ENCODE peak calls at places on chromosomes 2 and 18, in five cellular contexts. J is IMR-90, S is mesenchymal stem cell, O is DND-41, X is A549. K is an unnamed sample.

GRCh38 chr18:49521251-49521650 is 34.2 kb upstream of the C18orf32 start:
- DNase-seq in J (no peak), S (no peak), O (no peak), X (no peak), K (peak; percentile 11)

GRCh38 chr2:15701326-15701907 is 109.7 kb downstream of the DDX1 start:
- DNase-seq in J (no peak), S (no peak), O (no peak), X (no peak), K (no peak)

GRCh38 chr18:74334242-74334893 is 18.7 kb downstream of the C18orf63 start:
- DNase-seq in J (no peak), S (no peak), O (no peak), X (no peak), K (no peak)

GRCh38 chr18:31273812-31274527 is 44.0 kb upstream of the DSG1 start:
- DNase-seq in J (no peak), S (no peak), O (no peak), X (peak; percentile 20), K (no peak)

GRCh38 chr2:227942021-227942420 is 70.6 kb downstream of the DAW1 start:
- DNase-seq in J (no peak), S (no peak), O (no peak), X (no peak), K (peak; percentile 18)

GRCh38 chr2:64283641-64284371 is 139.6 kb upstream of the PELI1 start:
- DNase-seq in J (no peak), S (peak; percentile 80), O (peak; percentile 44), X (no peak), K (peak; percentile 59)

GRCh38 chr18:79366177-79367094 is 29.3 kb upstream of the NFATC1 start:
- DNase-seq in J (peak; percentile 95), S (peak; percentile 71), O (no peak), X (no peak), K (peak; percentile 65)

GRCh38 chr2:217835931-217836881 is 166.6 kb downstream of the TNS1 start:
- DNase-seq in J (peak; percentile 91), S (peak; percentile 89), O (no peak), X (peak; percentile 25), K (peak; percentile 94)

GRCh38 chr2:28406276-28407096 is 13.8 kb downstream of the FOSL2 start:
- DNase-seq in J (peak; percentile 51), S (peak; percentile 76), O (no peak), X (no peak), K (peak; percentile 87)

GRCh38 chr2:85935746-85936208 is 47.0 kb upstream of the ST3GAL5 start:
- DNase-seq in J (peak; percentile 71), S (peak; percentile 76), O (no peak), X (peak; percentile 99), K (peak; percentile 82)

GRCh38 chr2:7118606-7119503 is 201.6 kb downstream of the RNF144A start:
- DNase-seq in J (peak; percentile 13), S (peak; percentile 37), O (peak; percentile 31), X (peak; percentile 25), K (peak; percentile 73)

GRCh38 chr2:38590053-38590452 is 12.7 kb downstream of the HNRNPLL start:
- DNase-seq in J (no peak), S (no peak), O (no peak), X (no peak), K (peak; percentile 19)

GRCh38 chr2:145344076-145344724 is 824.3 kb upstream of the ZEB2 start:
- DNase-seq in J (peak; percentile 50), S (peak; percentile 33), O (no peak), X (no peak), K (peak; percentile 66)

GRCh38 chr2:39492095-39492590 is 55.1 kb upstream of the MAP4K3 start:
- DNase-seq in J (peak; percentile 98), S (peak; percentile 95), O (no peak), X (peak; percentile 80), K (peak; percentile 95)

GRCh38 chr2:101931402-101931801 is 60.4 kb upstream of the IL1R2 start:
- DNase-seq in J (no peak), S (no peak), O (no peak), X (no peak), K (no peak)

GRCh38 chr2:199458017-199458805 is 472 bp upstream of the SATB2 start:
- DNase-seq in J (no peak), S (no peak), O (peak; percentile 60), X (peak; percentile 71), K (peak; percentile 74)

GRCh38 chr18:78776706-78777105 is 202.9 kb upstream of the SALL3 start:
- DNase-seq in J (no peak), S (no peak), O (no peak), X (no peak), K (no peak)

GRCh38 chr18:35639296-35639695 is 57.8 kb downstream of the GALNT1 start:
- DNase-seq in J (no peak), S (no peak), O (no peak), X (no peak), K (no peak)
- H3K9me3 ChIP-seq in J (no peaks in the 10 kb centered on the region), S (no peaks in the 10 kb centered on the region), O (peaks cover 9% of the 10 kb centered on the region), X (no peaks in the 10 kb centered on the region), K (no peaks in the 10 kb centered on the region)

GRCh38 chr18:50830544-50830943 is 10.7 kb upstream of the MRO start:
- DNase-seq in J (no peak), S (no peak), O (no peak), X (no peak), K (no peak)

GRCh38 chr18:50829644-50830043 is 9.8 kb upstream of the MRO start:
- DNase-seq in J (no peak), S (no peak), O (no peak), X (no peak), K (no peak)

GRCh38 chr18:50836521-50836957 is 16.7 kb upstream of the MRO start:
- DNase-seq in J (peak; percentile 35), S (no peak), O (no peak), X (peak; percentile 48), K (peak; percentile 22)

DNA sequence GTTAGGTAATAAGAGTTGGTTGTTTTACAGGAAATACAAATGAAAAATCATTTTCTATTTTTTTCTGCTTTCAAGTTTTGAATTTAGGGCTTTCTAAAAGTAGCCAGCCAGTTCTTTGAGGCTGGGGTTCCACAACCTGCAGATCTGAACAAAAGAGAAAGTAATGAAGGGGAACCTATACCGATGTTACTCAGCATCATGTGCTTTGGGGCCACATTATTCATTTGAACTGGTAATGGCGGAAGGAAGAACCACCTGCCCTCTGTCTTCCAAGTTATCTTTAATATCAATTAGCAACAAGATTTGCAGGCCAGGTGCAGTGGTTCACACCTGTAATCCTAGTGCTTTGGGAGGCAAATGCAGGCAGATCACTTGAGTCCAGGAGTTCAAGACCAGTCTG is 12.9 kb upstream of the MRO start:
- DNase-seq in J (no peak), S (no peak), O (no peak), X (no peak), K (no peak)
- H3K4me2 ChIP-seq in J (no peak overlapping the region), S (no peak overlapping the region), O (no peak overlapping the region), X (no peak overlapping the region), K (no peak overlapping the region)

DNA sequence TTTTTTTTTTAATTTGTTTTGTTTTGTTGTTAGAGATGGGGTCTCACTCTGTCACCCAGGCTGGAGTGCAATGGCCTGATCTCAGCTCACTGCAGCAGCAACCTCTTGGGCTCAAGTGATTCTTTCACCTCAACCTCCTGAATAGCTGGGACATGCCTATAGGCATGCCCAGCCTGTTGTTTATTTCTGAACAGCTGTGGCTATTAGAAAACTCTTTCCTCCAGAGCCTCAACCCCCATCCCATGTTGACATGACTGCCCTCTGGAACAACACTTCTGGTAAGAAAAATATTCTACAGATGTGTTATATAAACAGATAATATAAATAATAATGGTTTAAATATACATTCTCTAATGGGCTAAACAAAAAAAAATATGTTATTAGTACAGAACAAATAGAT is 44.4 kb upstream of the TWSG1 start:
- DNase-seq in J (peak; percentile 75), S (peak; percentile 68), O (no peak), X (no peak), K (no peak)
- H3K9me3 ChIP-seq in J (peaks cover 6% of the 10 kb centered on the region), S (peaks cover 3% of the 10 kb centered on the region), O (peaks cover 6% of the 10 kb centered on the region), X (peaks cover 6% of the 10 kb centered on the region), K (no peaks in the 10 kb centered on the region)

GRCh38 chr2:220127311-220127710 is 499.9 kb downstream of the SLC4A3 start:
- DNase-seq in J (no peak), S (no peak), O (no peak), X (no peak), K (no peak)
- H3K4me2 ChIP-seq in J (no peak overlapping the region), S (no peak overlapping the region), O (no peak overlapping the region), X (no peak overlapping the region), K (no peak overlapping the region)

GRCh38 chr2:222302178-222303018 is 3.6 kb upstream of the PAX3 start:
- DNase-seq in J (no peak), S (no peak), O (no peak), X (peak; percentile 27), K (no peak)

GRCh38 chr2:222304737-222305509 is 6.1 kb upstream of the PAX3 start:
- DNase-seq in J (no peak), S (no peak), O (no peak), X (no peak), K (no peak)

GRCh38 chr2:222305510-222306392 is 7.0 kb upstream of the PAX3 start:
- DNase-seq in J (no peak), S (no peak), O (no peak), X (peak; percentile 38), K (peak; percentile 37)

GRCh38 chr2:222303045-222303827 is 4.4 kb upstream of the PAX3 start:
- DNase-seq in J (no peak), S (no peak), O (no peak), X (no peak), K (no peak)

DNA sequence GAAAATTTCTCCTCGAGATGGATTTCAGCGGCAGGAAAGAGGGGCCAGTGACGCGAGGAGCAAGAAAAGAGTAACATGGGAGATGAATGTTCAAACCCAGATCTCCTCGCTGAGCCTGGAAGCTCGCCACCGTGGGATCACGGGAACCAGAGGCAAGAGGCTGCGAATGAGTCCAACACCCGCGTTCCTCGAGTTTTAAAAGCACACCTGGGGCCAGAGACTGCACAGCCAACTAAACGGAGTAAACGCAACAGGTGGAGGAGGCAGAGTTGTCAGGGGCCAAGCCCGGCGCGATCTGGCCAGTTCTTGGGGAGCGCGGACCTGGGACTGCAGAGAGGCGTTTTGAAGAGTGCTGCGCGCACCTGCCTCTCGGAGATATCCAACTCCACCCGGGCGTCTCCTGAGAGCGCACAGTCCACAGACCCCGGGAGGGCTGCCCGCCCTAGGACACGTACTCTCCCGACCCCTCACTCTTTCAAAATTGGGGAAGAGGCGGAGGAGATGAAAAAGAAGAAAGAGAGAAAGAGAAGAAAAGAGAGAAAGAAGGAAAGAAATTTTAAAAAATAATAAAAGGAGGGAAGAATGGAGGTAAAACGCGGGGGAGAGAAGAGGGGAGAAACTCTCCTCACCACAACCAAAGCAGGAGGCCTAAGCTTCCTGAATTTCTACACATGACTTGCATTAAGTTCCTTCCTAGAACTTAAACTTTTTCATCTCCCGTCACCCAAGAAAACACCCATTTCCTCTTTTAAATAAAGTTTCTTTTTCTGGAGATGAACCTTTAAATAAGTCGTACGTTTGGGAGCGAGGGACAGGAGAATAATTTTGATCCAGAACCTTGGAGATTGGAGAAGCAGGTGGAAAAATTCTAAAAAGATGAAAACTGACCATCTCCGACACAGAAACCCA is 5.3 kb upstream of the PAX3 start:
- DNase-seq in J (no peak), S (no peak), O (no peak), X (no peak), K (no peak)
- H3K9me3 ChIP-seq in J (peaks cover 24% of the 10 kb centered on the region), S (peaks cover 5% of the 10 kb centered on the region), O (no peaks in the 10 kb centered on the region), X (no peaks in the 10 kb centered on the region), K (no peaks in the 10 kb centered on the region)

GRCh38 chr2:9593936-9594335 is 36.9 kb downstream of the YWHAQ start:
- DNase-seq in J (no peak), S (no peak), O (no peak), X (no peak), K (peak; percentile 32)
- H3K4me2 ChIP-seq in J (no peak overlapping the region), S (no peak overlapping the region), O (no peak overlapping the region), X (peak overlapping the region; percentile 43), K (peak overlapping the region; percentile 40)

GRCh38 chr2:174796319-174796771 is 32.1 kb upstream of the CHRNA1 start:
- DNase-seq in J (peak; percentile 16), S (no peak), O (no peak), X (no peak), K (peak; percentile 48)
- H3K9me3 ChIP-seq in J (no peaks in the 10 kb centered on the region), S (no peaks in the 10 kb centered on the region), O (no peaks in the 10 kb centered on the region), X (no peaks in the 10 kb centered on the region), K (no peaks in the 10 kb centered on the region)

GRCh38 chr2:70549064-70549710 is 4.4 kb downstream of the TGFA start:
- DNase-seq in J (no peak), S (no peak), O (no peak), X (no peak), K (no peak)
- H3K4me2 ChIP-seq in J (no peak overlapping the region), S (no peak overlapping the region), O (no peak overlapping the region), X (no peak overlapping the region), K (no peak overlapping the region)